ENCODE peak calls at places on chromosome 15, in five cellular contexts. F is left ventricle myocardium inferior, N is astrocyte of the spinal cord, W is Calu3, Z is HFFc6. A is an unnamed sample.

GRCh38 chr15:55277116-55277564 is 12.5 kb downstream of the RAB27A start:
- DNase-seq in F (no peak), N (peak; percentile 31), W (no peak), Z (no peak), A (peak; percentile 70)

GRCh38 chr15:25786040-25786439 is 77.1 kb downstream of the ATP10A start:
- DNase-seq in F (no peak), N (no peak), W (no peak), Z (no peak), A (no peak)

GRCh38 chr15:83858820-83859505 is 205.0 kb downstream of the ADAMTSL3 start:
- DNase-seq in F (no peak), N (no peak), W (no peak), Z (no peak), A (no peak)

GRCh38 chr15:100733786-100734185 is 131.4 kb downstream of the ASB7 start:
- DNase-seq in F (no peak), N (peak; percentile 40), W (no peak), Z (peak; percentile 61), A (no peak)

GRCh38 chr15:44713006-44713966 is 2.0 kb downstream of the B2M start:
- DNase-seq in F (no peak), N (peak; percentile 46), W (no peak), Z (peak; percentile 51), A (no peak)

GRCh38 chr15:70284438-70285214 is 186.9 kb upstream of the TLE3 start:
- DNase-seq in F (peak; percentile 57), N (no peak), W (no peak), Z (no peak), A (peak; percentile 75)

GRCh38 chr15:32674681-32675080 is 33.2 kb downstream of the SCG5 start:
- DNase-seq in F (no peak), N (no peak), W (no peak), Z (no peak), A (no peak)

GRCh38 chr15:93477188-93477587 is 388.2 kb upstream of the RGMA start:
- DNase-seq in F (no peak), N (no peak), W (no peak), Z (no peak), A (no peak)

GRCh38 chr15:51516291-51516690 is 106.3 kb downstream of the DMXL2 start:
- DNase-seq in F (no peak), N (no peak), W (no peak), Z (no peak), A (no peak)

GRCh38 chr15:86650084-86650483 is 570.4 kb downstream of the AGBL1 start:
- DNase-seq in F (no peak), N (no peak), W (no peak), Z (no peak), A (no peak)

GRCh38 chr15:49987198-49987785 is 131.7 kb downstream of the ATP8B4 start:
- DNase-seq in F (no peak), N (no peak), W (no peak), Z (no peak), A (no peak)

GRCh38 chr15:51132384-51133139 is 37.9 kb upstream of the TNFAIP8L3 start:
- DNase-seq in F (no peak), N (peak; percentile 97), W (peak; percentile 48), Z (peak; percentile 99), A (no peak)

GRCh38 chr15:31277335-31278055 is 49.1 kb upstream of the KLF13 start:
- DNase-seq in F (no peak), N (no peak), W (no peak), Z (no peak), A (no peak)

GRCh38 chr15:67433495-67434099 is 87.3 kb upstream of the C15orf61 start:
- DNase-seq in F (peak; percentile 20), N (peak; percentile 56), W (peak; percentile 69), Z (peak; percentile 53), A (peak; percentile 51)

GRCh38 chr15:68318008-68318835 is 40.7 kb downstream of the FEM1B start:
- DNase-seq in F (no peak), N (no peak), W (no peak), Z (no peak), A (peak; percentile 45)

DNA sequence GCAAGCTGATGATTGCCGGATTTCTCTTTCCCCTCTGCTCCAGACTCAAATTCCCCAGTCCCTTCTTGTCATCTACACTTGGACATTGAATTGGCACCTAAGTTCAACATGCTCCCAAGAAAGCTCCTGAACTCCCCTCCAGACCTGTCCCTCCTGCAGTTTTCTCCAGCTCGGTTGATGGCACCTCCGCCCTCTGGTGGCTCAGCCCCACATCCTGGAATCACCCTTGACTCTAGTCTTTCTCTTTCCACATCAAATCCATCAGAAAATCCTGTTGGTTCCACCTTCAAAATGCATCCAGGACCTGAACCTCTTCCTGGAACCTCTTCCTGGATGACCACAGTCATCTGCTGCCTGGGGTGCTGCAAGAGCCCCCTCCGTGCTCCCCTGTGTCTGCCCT is 60.1 kb downstream of the RASGRF1 start:
- DNase-seq in F (no peak), N (no peak), W (no peak), Z (no peak), A (no peak)
- TF ChIP-seq CTCF in F (no peak), N (no peak), W (no peak), Z (peak; percentile 45), A (no peak)

GRCh38 chr15:80475572-80475971 is 71.4 kb downstream of the ARNT2 start:
- DNase-seq in F (no peak), N (no peak), W (no peak), Z (no peak), A (no peak)
- TF ChIP-seq CTCF in F (no peak), N (peak; percentile 25), W (no peak), Z (peak; percentile 68), A (no peak)

GRCh38 chr15:66085128-66085527 is 168.4 kb downstream of the MEGF11 start:
- DNase-seq in F (no peak), N (no peak), W (peak; percentile 53), Z (no peak), A (no peak)
- TF ChIP-seq CTCF in F (no peak), N (no peak), W (no peak), Z (no peak), A (no peak)

GRCh38 chr15:63198315-63198714 is 8.9 kb downstream of the RAB8B start:
- DNase-seq in F (no peak), N (no peak), W (no peak), Z (no peak), A (no peak)
- TF ChIP-seq CTCF in F (no peak), N (no peak), W (no peak), Z (no peak), A (no peak)

DNA sequence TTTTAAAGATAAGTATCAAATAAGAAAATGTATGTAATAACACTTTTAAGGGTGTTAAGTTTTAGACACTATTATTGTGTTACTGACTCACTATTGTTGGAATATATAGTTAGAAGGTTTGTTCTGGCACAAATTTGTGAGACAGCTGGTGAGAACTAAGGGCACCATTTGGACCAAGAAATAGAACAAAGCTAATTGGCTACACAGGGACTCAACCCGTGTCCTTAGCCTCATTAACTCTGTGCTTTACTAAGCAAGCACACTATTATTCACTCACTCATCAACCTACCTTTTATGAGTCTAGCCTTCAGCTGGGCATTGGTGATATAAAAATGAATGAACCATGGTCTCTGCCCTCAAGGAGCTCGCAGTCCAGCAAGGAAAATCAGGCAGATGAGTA is 4.1 kb upstream of the UNC13C start:
- DNase-seq in F (no peak), N (no peak), W (no peak), Z (no peak), A (no peak)
- TF ChIP-seq CTCF in F (no peak), N (no peak), W (no peak), Z (no peak), A (no peak)

GRCh38 chr15:87672309-87672897 is 584.1 kb downstream of the NTRK3 start:
- DNase-seq in F (peak; percentile 16), N (peak; percentile 35), W (no peak), Z (peak; percentile 27), A (no peak)
- TF ChIP-seq CTCF in F (peak; percentile 73), N (peak; percentile 83), W (no peak), Z (peak; percentile 85), A (no peak)

GRCh38 chr15:24039683-24040082 is 352.6 kb upstream of the NDN start:
- DNase-seq in F (no peak), N (no peak), W (no peak), Z (no peak), A (no peak)
- TF ChIP-seq CTCF in F (no peak), N (no peak), W (no peak), Z (no peak), A (no peak)

GRCh38 chr15:74799255-74799842 is 13.3 kb upstream of the LMAN1L start:
- DNase-seq in F (no peak), N (no peak), W (no peak), Z (no peak), A (no peak)
- TF ChIP-seq CTCF in F (no peak), N (no peak), W (no peak), Z (no peak), A (no peak)

A was measured in CD14-positive monocyte.